ENCODE peak calls at places on chromosomes 5 and 9, in ten cellular contexts. H is heart left ventricle; Y is lower lobe of right lung; F is CD4-positive, alpha-beta T cell; L is RWPE1; Z is B cell; B is AG10803; I is endothelial cell; R is A673; E is glutamatergic neuron. Q is an unnamed sample.

GRCh38 chr9:32589083-32589713 is 16.2 kb upstream of the NDUFB6 start:
- DNase-seq in H (no peak), Y (no peak), F (no peak), L (peak), Z (no peak), B (peak), I (no peak), R (peak), E (no peak), Q (peak)

GRCh38 chr5:151480859-151481258 is 33.5 kb downstream of the SLC36A1 start:
- DNase-seq in H (no peak), Y (no peak), F (no peak), L (no peak), Z (no peak), B (peak), I (no peak), R (no peak), E (no peak), Q (no peak)

GRCh38 chr5:169183581-169183980 is 117.4 kb downstream of the SLIT3 start:
- DNase-seq in H (no peak), Y (no peak), F (no peak), L (no peak), Z (no peak), B (peak), I (no peak), R (no peak), E (no peak), Q (peak)

GRCh38 chr9:7802666-7803065 is 3.1 kb upstream of the DMAC1 start:
- DNase-seq in H (no peak), Y (no peak), F (no peak), L (no peak), Z (no peak), B (peak), I (no peak), R (no peak), E (no peak), Q (no peak)

GRCh38 chr5:143177263-143177994 is 226.1 kb downstream of the NR3C1 start:
- DNase-seq in H (peak), Y (no peak), F (no peak), L (peak), Z (no peak), B (peak), I (no peak), R (peak), E (no peak), Q (peak)

GRCh38 chr9:118635416-118635815 is 733.8 kb downstream of the BRINP1 start:
- DNase-seq in H (no peak), Y (no peak), F (no peak), L (no peak), Z (no peak), B (peak), I (no peak), R (no peak), E (no peak), Q (no peak)

GRCh38 chr5:95712347-95712958 is 18.7 kb upstream of the RHOBTB3 start:
- DNase-seq in H (no peak), Y (no peak), F (no peak), L (peak), Z (no peak), B (peak), I (no peak), R (no peak), E (no peak), Q (peak)

GRCh38 chr5:120516799-120517198 is 52.7 kb downstream of the PRR16 start:
- DNase-seq in H (no peak), Y (no peak), F (no peak), L (no peak), Z (no peak), B (peak), I (no peak), R (peak), E (no peak), Q (peak)

GRCh38 chr9:79976501-79977444 is 405.0 kb downstream of the TLE4 start:
- DNase-seq in H (no peak), Y (no peak), F (no peak), L (no peak), Z (no peak), B (no peak), I (no peak), R (peak), E (peak), Q (no peak)

GRCh38 chr5:37816883-37817282 is 23.0 kb downstream of the GDNF start:
- DNase-seq in H (no peak), Y (no peak), F (no peak), L (no peak), Z (no peak), B (peak), I (no peak), R (peak), E (peak), Q (no peak)

GRCh38 chr5:131521252-131521651 is 113.8 kb downstream of the RAPGEF6 start:
- DNase-seq in H (no peak), Y (no peak), F (no peak), L (peak), Z (no peak), B (peak), I (no peak), R (no peak), E (no peak), Q (peak)

GRCh38 chr5:178642351-178642909 is 15.6 kb upstream of the CLK4 start:
- DNase-seq in H (no peak), Y (no peak), F (no peak), L (peak), Z (no peak), B (peak), I (no peak), R (peak), E (no peak), Q (peak)

GRCh38 chr9:84339951-84340350 is 607 bp downstream of the SLC28A3 start:
- DNase-seq in H (peak), Y (no peak), F (no peak), L (no peak), Z (no peak), B (no peak), I (no peak), R (no peak), E (no peak), Q (no peak)

GRCh38 chr9:97740848-97741821 is 44.0 kb upstream of the XPA start:
- DNase-seq in H (peak), Y (peak), F (peak), L (peak), Z (peak), B (peak), I (peak), R (peak), E (peak), Q (peak)

GRCh38 chr5:27868292-27868691 is 829.9 kb upstream of the CDH9 start:
- DNase-seq in H (no peak), Y (no peak), F (no peak), L (no peak), Z (no peak), B (no peak), I (no peak), R (no peak), E (no peak), Q (no peak)

GRCh38 chr5:72468606-72469005 is 38.6 kb downstream of the ZNF366 start:
- DNase-seq in H (no peak), Y (no peak), F (no peak), L (no peak), Z (no peak), B (no peak), I (no peak), R (no peak), E (no peak), Q (no peak)

GRCh38 chr9:70003786-70004185 is 39.9 kb upstream of the MAMDC2 start:
- DNase-seq in H (no peak), Y (no peak), F (no peak), L (no peak), Z (no peak), B (peak), I (no peak), R (no peak), E (no peak), Q (no peak)

GRCh38 chr9:29691758-29692407 is 2118.6 kb upstream of the C9orf72 start:
- DNase-seq in H (no peak), Y (no peak), F (no peak), L (peak), Z (no peak), B (no peak), I (peak), R (peak), E (peak), Q (peak)

GRCh38 chr9:93092171-93092991 is 3.6 kb upstream of the CARD19 start:
- DNase-seq in H (peak), Y (peak), F (no peak), L (no peak), Z (no peak), B (no peak), I (no peak), R (no peak), E (peak), Q (no peak)

GRCh38 chr9:73996844-73997243 is 500.3 kb upstream of the RORB start:
- DNase-seq in H (no peak), Y (no peak), F (no peak), L (no peak), Z (no peak), B (no peak), I (no peak), R (no peak), E (no peak), Q (no peak)

GRCh38 chr5:84779206-84779605 is 394.5 kb upstream of the EDIL3 start:
- DNase-seq in H (no peak), Y (no peak), F (no peak), L (no peak), Z (no peak), B (no peak), I (no peak), R (no peak), E (no peak), Q (peak)

GRCh38 chr9:93591706-93592388 is 15.5 kb downstream of the PHF2 start:
- DNase-seq in H (no peak), Y (no peak), F (no peak), L (no peak), Z (no peak), B (no peak), I (no peak), R (no peak), E (peak), Q (no peak)

GRCh38 chr5:78002690-78003089 is 226.6 kb upstream of the TBCA start:
- DNase-seq in H (no peak), Y (no peak), F (no peak), L (no peak), Z (no peak), B (no peak), I (no peak), R (no peak), E (no peak), Q (no peak)

GRCh38 chr9:111952559-111952958 is 55.9 kb downstream of the UGCG start:
- DNase-seq in H (no peak), Y (no peak), F (no peak), L (peak), Z (no peak), B (peak), I (no peak), R (no peak), E (no peak), Q (no peak)

GRCh38 chr9:33466565-33467495 is 6.9 kb downstream of the NOL6 start:
- DNase-seq in H (peak), Y (peak), F (peak), L (peak), Z (peak), B (peak), I (peak), R (peak), E (peak), Q (peak)

GRCh38 chr9:68791169-68791568 is 86.1 kb downstream of the PIP5K1B start:
- DNase-seq in H (no peak), Y (no peak), F (no peak), L (no peak), Z (no peak), B (no peak), I (no peak), R (no peak), E (no peak), Q (no peak)

DNA sequence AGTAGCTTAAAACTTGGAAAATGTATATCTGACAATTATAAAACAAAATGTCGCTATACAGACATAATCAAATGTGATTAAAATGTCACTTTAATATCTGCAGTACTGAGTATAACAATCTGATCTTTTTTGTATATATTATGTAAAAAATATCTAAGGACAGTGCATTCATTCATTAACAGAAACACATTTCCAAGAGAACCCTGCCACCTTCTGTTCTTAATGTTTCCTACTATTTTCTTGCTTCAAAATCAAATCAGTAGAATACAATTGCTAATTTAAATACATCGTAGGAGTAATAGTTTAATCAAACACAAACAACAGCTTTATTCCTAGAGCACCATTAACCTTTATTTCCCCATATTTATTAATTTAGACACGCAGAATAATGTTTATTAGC is 142.6 kb upstream of the ST8SIA4 start:
- DNase-seq in H (no peak), Y (no peak), F (no peak), L (no peak), Z (peak), B (no peak), I (no peak), R (peak), E (no peak), Q (peak)
- TF ChIP-seq CTCF in H (peak), Y (peak), F (peak), L (no peak), Z (peak), B (no peak), I (no peak), R (peak), E (no peak), Q (no peak)

DNA sequence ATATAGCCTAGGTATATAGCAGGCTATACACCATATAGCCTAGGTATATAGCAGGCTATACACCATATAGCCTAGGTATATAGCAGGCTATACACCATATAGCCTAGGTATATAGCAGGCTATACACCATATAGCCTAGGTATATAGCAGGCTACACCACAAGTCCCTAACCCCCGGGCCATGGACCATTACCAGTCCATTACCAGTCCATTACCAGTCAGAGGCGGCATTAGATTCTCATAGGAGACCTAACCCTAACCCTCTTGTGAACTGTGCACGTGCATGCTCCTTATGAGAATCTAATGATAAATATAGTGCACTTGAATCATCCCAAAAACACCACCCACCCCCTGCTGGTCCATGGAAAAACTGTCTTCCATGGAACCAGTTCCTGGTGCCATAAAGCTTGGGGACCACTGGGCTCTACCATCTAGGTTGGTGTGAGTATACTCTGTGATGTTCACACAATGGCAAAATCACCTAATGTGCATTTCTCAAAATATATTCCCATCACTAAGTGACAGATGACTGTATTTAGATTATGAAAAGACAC is 4.7 kb downstream of the PLIN2 start:
- DNase-seq in H (no peak), Y (no peak), F (no peak), L (no peak), Z (no peak), B (no peak), I (no peak), R (no peak), E (no peak), Q (no peak)
- TF ChIP-seq CTCF in H (no peak), Y (no peak), F (no peak), L (no peak), Z (no peak), B (peak), I (peak), R (no peak), E (no peak), Q (no peak)

GRCh38 chr5:136809382-136809781 is 444.0 kb upstream of the TRPC7 start:
- DNase-seq in H (no peak), Y (no peak), F (no peak), L (no peak), Z (no peak), B (no peak), I (no peak), R (no peak), E (no peak), Q (no peak)

GRCh38 chr5:136808756-136809155 is 443.4 kb upstream of the TRPC7 start:
- DNase-seq in H (no peak), Y (no peak), F (no peak), L (no peak), Z (no peak), B (no peak), I (no peak), R (peak), E (no peak), Q (no peak)

GRCh38 chr5:136802382-136802781 is 437.0 kb upstream of the TRPC7 start:
- DNase-seq in H (no peak), Y (no peak), F (no peak), L (peak), Z (no peak), B (peak), I (peak), R (no peak), E (no peak), Q (peak)

GRCh38 chr5:136810198-136810823 is 445.0 kb upstream of the TRPC7 start:
- DNase-seq in H (peak), Y (no peak), F (no peak), L (peak), Z (no peak), B (peak), I (no peak), R (no peak), E (no peak), Q (peak)

DNA sequence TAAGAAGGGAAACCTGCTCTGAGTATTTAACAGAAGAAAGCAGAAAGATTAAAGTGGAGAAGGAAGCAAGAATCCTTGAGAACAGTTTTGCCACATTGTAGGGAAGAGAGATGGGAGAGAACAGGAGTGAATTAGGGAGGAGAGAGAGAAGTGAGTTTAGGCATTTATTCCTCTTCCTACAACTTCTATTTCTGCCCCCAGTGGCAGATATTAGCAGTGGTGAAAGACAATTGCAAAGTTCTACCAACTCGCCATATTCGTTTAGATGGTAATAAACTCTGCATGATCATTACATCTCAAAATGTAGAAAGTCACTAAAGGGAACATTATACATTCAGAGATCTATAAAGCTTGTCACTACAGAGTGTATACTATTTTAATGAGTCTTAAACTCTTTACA is 440.1 kb upstream of the TRPC7 start:
- DNase-seq in H (no peak), Y (no peak), F (no peak), L (no peak), Z (no peak), B (no peak), I (no peak), R (no peak), E (no peak), Q (no peak)
- TF ChIP-seq CTCF in H (no peak), Y (no peak), F (no peak), L (peak), Z (no peak), B (peak), I (peak), R (no peak), E (no peak), Q (peak)

DNA sequence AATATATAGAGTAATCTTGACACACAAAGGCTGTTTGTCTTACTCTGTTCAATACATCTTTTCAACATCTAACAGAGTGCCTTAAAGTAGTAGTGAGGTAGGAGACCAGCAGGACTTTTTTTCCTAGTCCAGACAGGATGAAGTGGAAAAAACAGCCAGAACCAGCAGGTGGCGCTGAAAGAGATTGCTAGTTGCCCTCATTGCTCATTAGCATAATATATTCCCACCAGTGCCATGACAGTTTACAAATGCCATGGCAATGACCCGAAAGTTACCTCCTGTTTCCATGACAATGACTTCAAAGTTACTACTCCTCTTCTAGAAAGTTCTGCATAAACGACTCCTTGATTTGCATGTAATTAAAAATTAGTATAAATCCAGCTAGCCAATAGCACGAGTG is 387.4 kb downstream of the ACTL7B start:
- DNase-seq in H (no peak), Y (peak), F (no peak), L (no peak), Z (peak), B (no peak), I (peak), R (peak), E (peak), Q (no peak)
- TF ChIP-seq CTCF in H (peak), Y (peak), F (no peak), L (no peak), Z (peak), B (peak), I (peak), R (peak), E (peak), Q (peak)

DNA sequence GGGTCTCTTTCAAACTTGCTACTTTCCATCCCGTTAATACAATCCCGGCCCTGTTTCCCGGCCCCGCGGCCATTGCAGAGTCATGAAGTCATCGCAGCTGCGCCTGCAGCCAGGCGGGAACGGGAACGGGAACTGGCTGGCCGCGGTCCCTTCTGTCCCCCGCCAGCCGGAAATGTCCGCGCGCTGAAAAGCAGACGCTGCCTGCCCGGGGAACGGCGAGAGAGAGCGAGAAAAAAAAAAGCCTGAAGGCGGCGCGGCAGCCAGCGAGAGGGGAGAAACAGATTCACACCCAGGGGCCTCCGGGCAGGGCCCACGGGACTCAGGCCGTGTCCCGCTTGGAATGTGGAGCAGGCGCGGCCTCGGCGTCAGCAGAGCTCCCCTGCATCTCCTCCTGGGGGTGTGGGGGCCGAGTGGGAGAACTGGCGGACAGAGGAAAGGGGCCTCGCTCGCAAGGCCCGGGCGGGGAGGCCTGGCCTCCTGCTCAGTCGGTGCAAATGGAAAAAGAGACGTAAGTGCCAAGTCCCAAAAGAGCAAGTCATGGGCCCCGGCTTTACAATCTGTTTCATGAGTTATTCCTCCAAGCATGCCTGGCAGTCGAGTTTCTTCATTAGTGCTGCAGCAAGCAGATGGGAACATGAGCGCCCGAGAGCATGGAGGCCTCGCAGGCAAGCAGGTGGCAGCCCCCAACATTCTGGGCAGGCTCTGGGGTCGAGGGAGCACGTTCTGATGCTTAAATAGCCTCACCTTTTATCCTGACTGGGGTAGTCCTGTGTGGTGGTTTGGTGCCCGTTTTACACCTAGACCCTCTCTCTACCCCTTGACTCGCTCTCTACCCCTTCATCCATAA is 201.3 kb upstream of the GAS1 start:
- DNase-seq in H (peak), Y (peak), F (no peak), L (peak), Z (no peak), B (peak), I (peak), R (peak), E (peak), Q (peak)
- TF ChIP-seq CTCF in H (peak), Y (no peak), F (no peak), L (no peak), Z (no peak), B (peak), I (no peak), R (no peak), E (no peak), Q (peak)

GRCh38 chr9:131889437-131890244 is 149.8 kb upstream of the RAPGEF1 start:
- DNase-seq in H (peak), Y (no peak), F (no peak), L (no peak), Z (no peak), B (no peak), I (no peak), R (no peak), E (no peak), Q (no peak)
- TF ChIP-seq CTCF in H (no peak), Y (no peak), F (no peak), L (no peak), Z (no peak), B (no peak), I (no peak), R (no peak), E (no peak), Q (no peak)

Q was measured in astrocyte of the cerebellum.